ENCODE peak calls at places on chromosomes 2 and 18, in nine cellular contexts. One of them, this sample, is unnamed.

GRCh38 chr18:36411745-36412168 is 114.2 kb downstream of the FHOD3 start:
- DNase-seq in brain microvascular endothelial cell: peak; percentile 36
- DNase-seq in hepatocyte: no peak
- DNase-seq in PC-9: no peak
- DNase-seq in tibial nerve: no peak
- DNase-seq in ascending aorta: no peak
- DNase-seq in PC-3: peak; percentile 44
- DNase-seq in effector memory CD4-positive, alpha-beta T cell: no peak
- DNase-seq in dorsolateral prefrontal cortex: no peak
- DNase-seq in this sample: no peak

GRCh38 chr18:36309436-36310391 is 12.2 kb downstream of the FHOD3 start:
- DNase-seq in brain microvascular endothelial cell: peak; percentile 99
- DNase-seq in hepatocyte: peak; percentile 58
- DNase-seq in PC-9: peak; percentile 96
- DNase-seq in tibial nerve: no peak
- DNase-seq in ascending aorta: no peak
- DNase-seq in PC-3: peak; percentile 86
- DNase-seq in effector memory CD4-positive, alpha-beta T cell: no peak
- DNase-seq in dorsolateral prefrontal cortex: no peak
- DNase-seq in this sample: no peak

GRCh38 chr2:23549821-23550535 is 165.0 kb downstream of the KLHL29 start:
- DNase-seq in brain microvascular endothelial cell: peak; percentile 48
- DNase-seq in hepatocyte: no peak
- DNase-seq in PC-9: no peak
- DNase-seq in tibial nerve: no peak
- DNase-seq in ascending aorta: no peak
- DNase-seq in PC-3: no peak
- DNase-seq in effector memory CD4-positive, alpha-beta T cell: no peak
- DNase-seq in dorsolateral prefrontal cortex: no peak
- DNase-seq in this sample: no peak

GRCh38 chr2:23414876-23415275 is 29.9 kb downstream of the KLHL29 start:
- DNase-seq in brain microvascular endothelial cell: peak; percentile 34
- DNase-seq in hepatocyte: no peak
- DNase-seq in PC-9: no peak
- DNase-seq in tibial nerve: no peak
- DNase-seq in ascending aorta: no peak
- DNase-seq in PC-3: peak; percentile 32
- DNase-seq in effector memory CD4-positive, alpha-beta T cell: no peak
- DNase-seq in dorsolateral prefrontal cortex: no peak
- DNase-seq in this sample: no peak

GRCh38 chr2:240919161-240919781 is 13.1 kb downstream of the CROCC2 start:
- DNase-seq in brain microvascular endothelial cell: no peak
- DNase-seq in hepatocyte: no peak
- DNase-seq in PC-9: no peak
- DNase-seq in tibial nerve: no peak
- DNase-seq in ascending aorta: no peak
- DNase-seq in PC-3: no peak
- DNase-seq in effector memory CD4-positive, alpha-beta T cell: no peak
- DNase-seq in dorsolateral prefrontal cortex: no peak
- DNase-seq in this sample: no peak

GRCh38 chr2:184599054-184599874 is 935 bp downstream of the ZNF804A start:
- DNase-seq in brain microvascular endothelial cell: peak; percentile 30
- DNase-seq in hepatocyte: no peak
- DNase-seq in PC-9: no peak
- DNase-seq in tibial nerve: no peak
- DNase-seq in ascending aorta: no peak
- DNase-seq in PC-3: no peak
- DNase-seq in effector memory CD4-positive, alpha-beta T cell: no peak
- DNase-seq in dorsolateral prefrontal cortex: peak; percentile 37
- DNase-seq in this sample: no peak

GRCh38 chr2:67041051-67041450 is 356.1 kb upstream of the ETAA1 start:
- DNase-seq in brain microvascular endothelial cell: peak; percentile 52
- DNase-seq in hepatocyte: no peak
- DNase-seq in PC-9: no peak
- DNase-seq in tibial nerve: no peak
- DNase-seq in ascending aorta: no peak
- DNase-seq in PC-3: peak; percentile 14
- DNase-seq in effector memory CD4-positive, alpha-beta T cell: no peak
- DNase-seq in dorsolateral prefrontal cortex: no peak
- DNase-seq in this sample: no peak

GRCh38 chr2:21710496-21710895 is 586.7 kb downstream of the TDRD15 start:
- DNase-seq in brain microvascular endothelial cell: no peak
- DNase-seq in hepatocyte: no peak
- DNase-seq in PC-9: no peak
- DNase-seq in tibial nerve: no peak
- DNase-seq in ascending aorta: no peak
- DNase-seq in PC-3: no peak
- DNase-seq in effector memory CD4-positive, alpha-beta T cell: no peak
- DNase-seq in dorsolateral prefrontal cortex: no peak
- DNase-seq in this sample: no peak

GRCh38 chr18:47915229-47915628 is 15.2 kb downstream of the SMAD2 start:
- DNase-seq in brain microvascular endothelial cell: no peak
- DNase-seq in hepatocyte: no peak
- DNase-seq in PC-9: no peak
- DNase-seq in tibial nerve: no peak
- DNase-seq in ascending aorta: no peak
- DNase-seq in PC-3: peak; percentile 26
- DNase-seq in effector memory CD4-positive, alpha-beta T cell: no peak
- DNase-seq in dorsolateral prefrontal cortex: no peak
- DNase-seq in this sample: no peak

GRCh38 chr2:86014493-86014892 is 91.2 kb downstream of the POLR1A start:
- DNase-seq in brain microvascular endothelial cell: no peak
- DNase-seq in hepatocyte: no peak
- DNase-seq in PC-9: no peak
- DNase-seq in tibial nerve: no peak
- DNase-seq in ascending aorta: no peak
- DNase-seq in PC-3: no peak
- DNase-seq in effector memory CD4-positive, alpha-beta T cell: no peak
- DNase-seq in dorsolateral prefrontal cortex: no peak
- DNase-seq in this sample: no peak

GRCh38 chr2:238919307-238919706 is 71.4 kb downstream of the TWIST2 start:
- DNase-seq in brain microvascular endothelial cell: no peak
- DNase-seq in hepatocyte: no peak
- DNase-seq in PC-9: no peak
- DNase-seq in tibial nerve: no peak
- DNase-seq in ascending aorta: no peak
- DNase-seq in PC-3: no peak
- DNase-seq in effector memory CD4-positive, alpha-beta T cell: no peak
- DNase-seq in dorsolateral prefrontal cortex: no peak
- DNase-seq in this sample: no peak

GRCh38 chr2:241609859-241610793 is 26.8 kb downstream of the THAP4 start:
- DNase-seq in brain microvascular endothelial cell: peak; percentile 71
- DNase-seq in hepatocyte: peak; percentile 96
- DNase-seq in PC-9: no peak
- DNase-seq in tibial nerve: peak; percentile 45
- DNase-seq in ascending aorta: peak; percentile 49
- DNase-seq in PC-3: no peak
- DNase-seq in effector memory CD4-positive, alpha-beta T cell: peak; percentile 85
- DNase-seq in dorsolateral prefrontal cortex: peak; percentile 54
- DNase-seq in this sample: peak; percentile 70

DNA sequence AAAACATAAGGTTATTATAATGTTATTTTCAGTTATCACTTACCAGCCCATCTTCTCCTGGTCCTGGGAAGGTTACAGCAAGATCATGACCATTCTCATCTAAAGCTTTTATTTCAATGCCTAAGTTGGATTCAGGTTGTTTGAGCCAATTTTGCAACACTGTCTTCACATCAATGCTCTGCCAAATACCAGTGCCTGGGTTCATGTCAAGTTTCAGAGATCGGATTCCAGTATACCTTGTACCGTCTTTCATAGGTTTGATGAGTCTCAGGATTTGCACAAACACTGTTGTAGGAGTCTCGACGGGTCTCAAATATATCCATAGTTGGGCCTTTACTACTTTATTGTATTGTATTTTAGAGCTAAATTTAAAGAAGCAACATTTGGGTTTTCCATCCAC is 2.5 kb downstream of the MSTN start:
- DNase-seq in brain microvascular endothelial cell: no peak
- DNase-seq in hepatocyte: no peak
- DNase-seq in PC-9: no peak
- DNase-seq in tibial nerve: no peak
- DNase-seq in ascending aorta: no peak
- DNase-seq in PC-3: no peak
- DNase-seq in effector memory CD4-positive, alpha-beta T cell: no peak
- DNase-seq in dorsolateral prefrontal cortex: no peak
- DNase-seq in this sample: no peak
- H3K27ac ChIP-seq in brain microvascular endothelial cell: no peak overlapping the region
- H3K27ac ChIP-seq in hepatocyte: no peak overlapping the region
- H3K27ac ChIP-seq in PC-9: no peak overlapping the region
- H3K27ac ChIP-seq in tibial nerve: no peak overlapping the region
- H3K27ac ChIP-seq in ascending aorta: no peak overlapping the region
- H3K27ac ChIP-seq in PC-3: no peak overlapping the region
- H3K27ac ChIP-seq in effector memory CD4-positive, alpha-beta T cell: no peak overlapping the region
- H3K27ac ChIP-seq in dorsolateral prefrontal cortex: no peak overlapping the region
- H3K27ac ChIP-seq in this sample: no peak overlapping the region

GRCh38 chr18:54828290-54828871 is at the start of gene RAB27B:
- DNase-seq in brain microvascular endothelial cell: peak; percentile 88
- DNase-seq in hepatocyte: peak; percentile 87
- DNase-seq in PC-9: peak; percentile 93
- DNase-seq in tibial nerve: peak; percentile 11
- DNase-seq in ascending aorta: peak; percentile 12
- DNase-seq in PC-3: peak; percentile 89
- DNase-seq in effector memory CD4-positive, alpha-beta T cell: peak; percentile 31
- DNase-seq in dorsolateral prefrontal cortex: peak; percentile 58
- DNase-seq in this sample: peak; percentile 40

GRCh38 chr18:54828986-54829385 is 709 bp downstream of the RAB27B start:
- DNase-seq in brain microvascular endothelial cell: no peak
- DNase-seq in hepatocyte: no peak
- DNase-seq in PC-9: no peak
- DNase-seq in tibial nerve: no peak
- DNase-seq in ascending aorta: no peak
- DNase-seq in PC-3: no peak
- DNase-seq in effector memory CD4-positive, alpha-beta T cell: no peak
- DNase-seq in dorsolateral prefrontal cortex: no peak
- DNase-seq in this sample: no peak

GRCh38 chr18:54825626-54826344 is 2.5 kb upstream of the RAB27B start:
- DNase-seq in brain microvascular endothelial cell: no peak
- DNase-seq in hepatocyte: no peak
- DNase-seq in PC-9: no peak
- DNase-seq in tibial nerve: no peak
- DNase-seq in ascending aorta: no peak
- DNase-seq in PC-3: no peak
- DNase-seq in effector memory CD4-positive, alpha-beta T cell: no peak
- DNase-seq in dorsolateral prefrontal cortex: no peak
- DNase-seq in this sample: no peak

GRCh38 chr18:54830260-54830659 is 2.0 kb downstream of the RAB27B start:
- DNase-seq in brain microvascular endothelial cell: no peak
- DNase-seq in hepatocyte: no peak
- DNase-seq in PC-9: peak; percentile 68
- DNase-seq in tibial nerve: no peak
- DNase-seq in ascending aorta: no peak
- DNase-seq in PC-3: peak; percentile 26
- DNase-seq in effector memory CD4-positive, alpha-beta T cell: no peak
- DNase-seq in dorsolateral prefrontal cortex: no peak
- DNase-seq in this sample: no peak

GRCh38 chr18:54829856-54830255 is 1.6 kb downstream of the RAB27B start:
- DNase-seq in brain microvascular endothelial cell: no peak
- DNase-seq in hepatocyte: no peak
- DNase-seq in PC-9: peak; percentile 85
- DNase-seq in tibial nerve: no peak
- DNase-seq in ascending aorta: no peak
- DNase-seq in PC-3: peak; percentile 90
- DNase-seq in effector memory CD4-positive, alpha-beta T cell: no peak
- DNase-seq in dorsolateral prefrontal cortex: no peak
- DNase-seq in this sample: no peak
- H3K27ac ChIP-seq in brain microvascular endothelial cell: no peak overlapping the region
- H3K27ac ChIP-seq in hepatocyte: no peak overlapping the region
- H3K27ac ChIP-seq in PC-9: peak overlapping the region; percentile 90
- H3K27ac ChIP-seq in tibial nerve: no peak overlapping the region
- H3K27ac ChIP-seq in ascending aorta: no peak overlapping the region
- H3K27ac ChIP-seq in PC-3: peak overlapping the region; percentile 94
- H3K27ac ChIP-seq in effector memory CD4-positive, alpha-beta T cell: no peak overlapping the region
- H3K27ac ChIP-seq in dorsolateral prefrontal cortex: no peak overlapping the region
- H3K27ac ChIP-seq in this sample: no peak overlapping the region

DNA sequence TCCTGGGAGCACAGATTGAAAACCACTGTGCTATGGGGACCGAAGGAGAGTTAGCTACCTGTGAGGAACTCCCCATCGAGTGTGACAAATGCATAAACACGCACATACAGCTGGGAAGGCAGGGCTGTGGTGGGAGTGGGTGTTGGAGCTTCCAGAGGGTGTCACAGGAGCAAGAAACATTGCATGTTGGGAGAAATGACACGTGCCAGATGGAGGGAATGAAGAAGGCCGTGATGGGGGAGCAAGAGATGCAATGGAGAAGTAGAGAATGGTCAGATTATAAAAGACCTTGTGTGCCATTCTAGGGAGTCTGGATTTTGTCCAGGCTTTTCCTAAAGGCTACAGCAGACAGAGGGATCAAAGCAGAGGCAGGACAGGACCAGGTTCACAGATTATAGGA is 91.1 kb upstream of the NDUFV2 start:
- DNase-seq in brain microvascular endothelial cell: no peak
- DNase-seq in hepatocyte: no peak
- DNase-seq in PC-9: no peak
- DNase-seq in tibial nerve: no peak
- DNase-seq in ascending aorta: no peak
- DNase-seq in PC-3: no peak
- DNase-seq in effector memory CD4-positive, alpha-beta T cell: no peak
- DNase-seq in dorsolateral prefrontal cortex: no peak
- DNase-seq in this sample: no peak
- H3K27ac ChIP-seq in brain microvascular endothelial cell: no peak overlapping the region
- H3K27ac ChIP-seq in hepatocyte: no peak overlapping the region
- H3K27ac ChIP-seq in PC-9: no peak overlapping the region
- H3K27ac ChIP-seq in tibial nerve: no peak overlapping the region
- H3K27ac ChIP-seq in ascending aorta: no peak overlapping the region
- H3K27ac ChIP-seq in PC-3: no peak overlapping the region
- H3K27ac ChIP-seq in effector memory CD4-positive, alpha-beta T cell: no peak overlapping the region
- H3K27ac ChIP-seq in dorsolateral prefrontal cortex: no peak overlapping the region
- H3K27ac ChIP-seq in this sample: no peak overlapping the region

GRCh38 chr2:111030271-111030891 is 90.3 kb upstream of the BCL2L11 start:
- DNase-seq in brain microvascular endothelial cell: no peak
- DNase-seq in hepatocyte: no peak
- DNase-seq in PC-9: no peak
- DNase-seq in tibial nerve: no peak
- DNase-seq in ascending aorta: no peak
- DNase-seq in PC-3: no peak
- DNase-seq in effector memory CD4-positive, alpha-beta T cell: no peak
- DNase-seq in dorsolateral prefrontal cortex: no peak
- DNase-seq in this sample: no peak

GRCh38 chr2:111032721-111033532 is 87.8 kb upstream of the BCL2L11 start:
- DNase-seq in brain microvascular endothelial cell: no peak
- DNase-seq in hepatocyte: peak; percentile 84
- DNase-seq in PC-9: peak; percentile 88
- DNase-seq in tibial nerve: no peak
- DNase-seq in ascending aorta: no peak
- DNase-seq in PC-3: peak; percentile 90
- DNase-seq in effector memory CD4-positive, alpha-beta T cell: no peak
- DNase-seq in dorsolateral prefrontal cortex: no peak
- DNase-seq in this sample: no peak

GRCh38 chr2:111031546-111032484 is 88.9 kb upstream of the BCL2L11 start:
- DNase-seq in brain microvascular endothelial cell: no peak
- DNase-seq in hepatocyte: no peak
- DNase-seq in PC-9: no peak
- DNase-seq in tibial nerve: no peak
- DNase-seq in ascending aorta: no peak
- DNase-seq in PC-3: peak; percentile 14
- DNase-seq in effector memory CD4-positive, alpha-beta T cell: no peak
- DNase-seq in dorsolateral prefrontal cortex: no peak
- DNase-seq in this sample: no peak

GRCh38 chr2:111028720-111029119 is 92.0 kb upstream of the BCL2L11 start:
- DNase-seq in brain microvascular endothelial cell: no peak
- DNase-seq in hepatocyte: no peak
- DNase-seq in PC-9: no peak
- DNase-seq in tibial nerve: no peak
- DNase-seq in ascending aorta: no peak
- DNase-seq in PC-3: peak; percentile 45
- DNase-seq in effector memory CD4-positive, alpha-beta T cell: no peak
- DNase-seq in dorsolateral prefrontal cortex: no peak
- DNase-seq in this sample: no peak

GRCh38 chr2:111029135-111029927 is 91.4 kb upstream of the BCL2L11 start:
- DNase-seq in brain microvascular endothelial cell: no peak
- DNase-seq in hepatocyte: no peak
- DNase-seq in PC-9: peak; percentile 61
- DNase-seq in tibial nerve: no peak
- DNase-seq in ascending aorta: no peak
- DNase-seq in PC-3: peak; percentile 60
- DNase-seq in effector memory CD4-positive, alpha-beta T cell: no peak
- DNase-seq in dorsolateral prefrontal cortex: no peak
- DNase-seq in this sample: no peak
- H3K27ac ChIP-seq in brain microvascular endothelial cell: no peak overlapping the region
- H3K27ac ChIP-seq in hepatocyte: peak overlapping the region; percentile 93
- H3K27ac ChIP-seq in PC-9: peak overlapping the region; percentile 24
- H3K27ac ChIP-seq in tibial nerve: no peak overlapping the region
- H3K27ac ChIP-seq in ascending aorta: no peak overlapping the region
- H3K27ac ChIP-seq in PC-3: no peak overlapping the region
- H3K27ac ChIP-seq in effector memory CD4-positive, alpha-beta T cell: no peak overlapping the region
- H3K27ac ChIP-seq in dorsolateral prefrontal cortex: no peak overlapping the region
- H3K27ac ChIP-seq in this sample: no peak overlapping the region

This sample was measured in caudate nucleus.